ENCODE peak calls at places on chromosomes 11 and 22, in five cellular contexts. One of them, this sample, is unnamed. For H3K27me3, the result is how much of the 10 kb centered on the place peaks cover.

GRCh38 chr11:17540807-17541206 is 3.4 kb downstream of the USH1C start:
- DNase-seq in breast epithelium: no peak
- DNase-seq in tibial nerve: no peak
- DNase-seq in heart left ventricle: no peak
- DNase-seq in thyroid gland: no peak
- DNase-seq in this sample: no peak

GRCh38 chr11:131671764-131672163 is 301.3 kb downstream of the NTM start:
- DNase-seq in breast epithelium: no peak
- DNase-seq in tibial nerve: no peak
- DNase-seq in heart left ventricle: no peak
- DNase-seq in thyroid gland: peak
- DNase-seq in this sample: no peak

GRCh38 chr22:28929197-28929596 is 45.8 kb downstream of the ZNRF3 start:
- DNase-seq in breast epithelium: no peak
- DNase-seq in tibial nerve: no peak
- DNase-seq in heart left ventricle: no peak
- DNase-seq in thyroid gland: no peak
- DNase-seq in this sample: no peak

GRCh38 chr11:117664897-117665296 is 132.1 kb downstream of the DSCAML1 start:
- DNase-seq in breast epithelium: no peak
- DNase-seq in tibial nerve: no peak
- DNase-seq in heart left ventricle: no peak
- DNase-seq in thyroid gland: no peak
- DNase-seq in this sample: no peak

GRCh38 chr11:35943761-35944502 is at the start of gene LDLRAD3:
- DNase-seq in breast epithelium: peak
- DNase-seq in tibial nerve: peak
- DNase-seq in heart left ventricle: peak
- DNase-seq in thyroid gland: peak
- DNase-seq in this sample: peak

GRCh38 chr11:3000032-3000961 is 8.2 kb upstream of the NAP1L4 start:
- DNase-seq in breast epithelium: peak
- DNase-seq in tibial nerve: no peak
- DNase-seq in heart left ventricle: peak
- DNase-seq in thyroid gland: peak
- DNase-seq in this sample: no peak

GRCh38 chr11:90434858-90435257 is 212.0 kb upstream of the CHORDC1 start:
- DNase-seq in breast epithelium: no peak
- DNase-seq in tibial nerve: no peak
- DNase-seq in heart left ventricle: no peak
- DNase-seq in thyroid gland: peak
- DNase-seq in this sample: no peak

GRCh38 chr11:75783416-75784084 is 15.0 kb downstream of the DGAT2 start:
- DNase-seq in breast epithelium: no peak
- DNase-seq in tibial nerve: no peak
- DNase-seq in heart left ventricle: no peak
- DNase-seq in thyroid gland: no peak
- DNase-seq in this sample: no peak

GRCh38 chr22:30948930-30949342 is 19.6 kb downstream of the MORC2 start:
- DNase-seq in breast epithelium: no peak
- DNase-seq in tibial nerve: no peak
- DNase-seq in heart left ventricle: no peak
- DNase-seq in thyroid gland: no peak
- DNase-seq in this sample: no peak

GRCh38 chr11:130826572-130826971 is 89.7 kb downstream of the SNX19 start:
- DNase-seq in breast epithelium: no peak
- DNase-seq in tibial nerve: no peak
- DNase-seq in heart left ventricle: no peak
- DNase-seq in thyroid gland: no peak
- DNase-seq in this sample: no peak

GRCh38 chr22:43537019-43537585 is 125.3 kb downstream of the MPPED1 start:
- DNase-seq in breast epithelium: no peak
- DNase-seq in tibial nerve: no peak
- DNase-seq in heart left ventricle: no peak
- DNase-seq in thyroid gland: no peak
- DNase-seq in this sample: no peak
- TF ChIP-seq CTCF in breast epithelium: no peak
- TF ChIP-seq CTCF in tibial nerve: no peak
- TF ChIP-seq CTCF in heart left ventricle: no peak
- TF ChIP-seq CTCF in thyroid gland: no peak
- TF ChIP-seq CTCF in this sample: no peak

GRCh38 chr22:23898006-23898974 is 4.1 kb downstream of the MIF start:
- DNase-seq in breast epithelium: no peak
- DNase-seq in tibial nerve: no peak
- DNase-seq in heart left ventricle: no peak
- DNase-seq in thyroid gland: no peak
- DNase-seq in this sample: no peak

GRCh38 chr22:23904855-23905254 is 10.7 kb downstream of the MIF start:
- DNase-seq in breast epithelium: no peak
- DNase-seq in tibial nerve: no peak
- DNase-seq in heart left ventricle: peak
- DNase-seq in thyroid gland: no peak
- DNase-seq in this sample: no peak

GRCh38 chr22:23903328-23903971 is 9.3 kb downstream of the MIF start:
- DNase-seq in breast epithelium: no peak
- DNase-seq in tibial nerve: no peak
- DNase-seq in heart left ventricle: no peak
- DNase-seq in thyroid gland: no peak
- DNase-seq in this sample: no peak

GRCh38 chr22:23899042-23899745 is 5.0 kb downstream of the MIF start:
- DNase-seq in breast epithelium: no peak
- DNase-seq in tibial nerve: no peak
- DNase-seq in heart left ventricle: no peak
- DNase-seq in thyroid gland: no peak
- DNase-seq in this sample: no peak

DNA sequence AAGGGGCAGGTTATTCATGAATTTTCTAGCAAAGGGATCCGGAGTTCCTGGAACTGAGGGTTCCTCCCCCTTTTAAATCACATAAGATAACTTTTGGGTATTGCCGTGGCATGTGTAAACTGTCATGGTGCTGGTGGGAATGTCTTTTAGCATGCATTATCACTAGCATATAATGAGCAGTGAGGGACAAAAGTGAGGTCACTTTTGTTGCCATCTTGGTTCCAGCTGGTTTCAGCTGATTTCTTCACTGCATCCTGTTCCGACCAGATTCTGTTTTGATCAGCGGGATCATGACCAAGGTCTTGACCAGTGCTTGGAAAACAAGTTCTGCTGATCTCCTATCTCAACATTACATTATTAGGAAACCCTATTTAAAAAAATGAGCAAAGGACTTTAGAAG is 7.4 kb downstream of the MIF start:
- DNase-seq in breast epithelium: no peak
- DNase-seq in tibial nerve: no peak
- DNase-seq in heart left ventricle: no peak
- DNase-seq in thyroid gland: no peak
- DNase-seq in this sample: no peak
- H3K27ac ChIP-seq in breast epithelium: no peak
- H3K27ac ChIP-seq in tibial nerve: no peak
- H3K27ac ChIP-seq in heart left ventricle: no peak
- H3K27ac ChIP-seq in thyroid gland: no peak
- H3K27ac ChIP-seq in this sample: no peak

GRCh38 chr22:35743466-35743865 is 25.8 kb downstream of the APOL5 start:
- DNase-seq in breast epithelium: no peak
- DNase-seq in tibial nerve: no peak
- DNase-seq in heart left ventricle: no peak
- DNase-seq in thyroid gland: no peak
- DNase-seq in this sample: no peak
- H3K27me3 ChIP-seq in breast epithelium: under half
- H3K27me3 ChIP-seq in tibial nerve: under half
- H3K27me3 ChIP-seq in heart left ventricle: under half
- H3K27me3 ChIP-seq in thyroid gland: under half
- H3K27me3 ChIP-seq in this sample: under half

DNA sequence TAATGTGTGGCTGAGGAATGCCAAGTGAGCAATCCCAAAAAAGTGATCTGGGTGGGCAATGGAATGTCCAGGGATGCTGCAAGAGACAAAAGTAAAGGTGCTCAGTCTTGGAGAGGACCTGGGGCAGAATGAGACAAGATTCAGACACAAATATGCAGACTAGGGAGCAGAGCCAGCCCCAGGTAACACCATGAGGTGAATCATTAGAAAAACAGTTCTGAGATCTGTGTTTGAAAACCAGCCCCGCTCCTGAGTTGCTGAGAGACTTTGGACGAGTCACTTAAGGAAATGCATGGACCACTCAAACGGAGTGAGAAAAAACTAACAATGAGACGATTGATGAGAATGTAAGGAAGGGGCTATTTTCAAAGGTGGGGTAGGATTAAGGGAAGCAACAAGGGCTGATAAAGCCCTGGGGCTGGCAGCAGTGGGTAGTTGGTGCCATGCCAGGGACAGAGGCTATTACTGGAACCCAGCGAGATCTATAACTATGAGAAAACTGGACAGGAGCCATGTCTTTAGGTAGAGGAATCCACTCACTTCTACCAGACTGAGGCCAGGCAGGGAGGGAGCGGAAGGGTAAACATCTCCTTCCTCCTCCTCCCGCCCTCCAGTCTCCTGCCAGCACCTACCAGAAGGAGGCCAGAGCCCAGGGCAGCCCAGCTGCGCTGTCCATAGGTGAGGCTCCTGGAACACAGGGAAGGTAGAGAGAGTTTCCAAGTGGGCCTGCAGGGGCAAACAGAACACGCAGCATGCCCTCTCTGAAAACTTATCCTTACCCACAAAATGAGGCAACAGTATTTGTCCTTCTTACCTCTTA is 130.4 kb upstream of the TEAD1 start:
- DNase-seq in breast epithelium: no peak
- DNase-seq in tibial nerve: no peak
- DNase-seq in heart left ventricle: no peak
- DNase-seq in thyroid gland: no peak
- DNase-seq in this sample: no peak
- TF ChIP-seq CTCF in breast epithelium: no peak
- TF ChIP-seq CTCF in tibial nerve: no peak
- TF ChIP-seq CTCF in heart left ventricle: no peak
- TF ChIP-seq CTCF in thyroid gland: no peak
- TF ChIP-seq CTCF in this sample: no peak

DNA sequence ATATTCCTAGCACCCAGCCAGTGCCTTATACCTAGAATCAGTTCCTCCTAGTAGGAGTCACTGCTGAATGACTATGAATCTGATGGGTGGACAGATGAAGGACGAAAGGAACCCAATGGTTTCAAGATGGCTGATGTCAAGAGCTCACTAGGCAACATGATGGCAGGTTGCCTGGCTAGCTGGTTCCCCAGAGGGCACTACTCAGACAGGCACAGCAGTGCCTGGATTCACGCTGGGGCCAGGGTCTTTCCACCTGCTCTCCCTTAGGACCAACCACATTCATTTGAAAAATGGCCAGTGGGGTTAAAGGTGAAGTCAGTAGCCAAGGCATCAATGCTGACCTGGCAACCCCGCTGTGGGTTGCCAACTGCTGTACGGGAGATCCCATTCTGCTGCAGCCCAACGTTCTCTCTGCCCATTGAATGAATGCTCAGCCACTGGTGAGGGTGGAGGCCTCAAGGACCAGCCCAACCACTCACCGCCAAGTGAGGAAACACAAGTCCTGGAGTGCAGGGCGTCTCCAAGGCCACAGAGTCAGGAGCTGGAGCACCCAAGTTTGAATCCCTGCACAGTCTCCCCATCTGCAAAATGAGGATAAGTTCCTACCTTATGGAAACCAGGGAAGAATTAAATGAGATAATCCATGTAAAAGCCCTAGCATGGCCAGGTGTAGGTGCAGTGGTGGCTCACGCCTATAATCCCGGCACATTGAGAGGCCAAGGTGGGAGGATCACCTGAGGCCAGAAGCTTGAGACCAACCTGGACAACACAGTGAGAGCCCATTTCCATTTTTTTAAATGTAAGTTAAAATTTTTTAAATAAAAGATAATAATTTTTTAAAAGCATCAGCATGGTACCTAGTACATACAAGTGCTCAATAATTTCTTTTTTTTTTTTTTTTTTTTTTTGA is 12.4 kb downstream of the MYH9 start:
- DNase-seq in breast epithelium: no peak
- DNase-seq in tibial nerve: no peak
- DNase-seq in heart left ventricle: no peak
- DNase-seq in thyroid gland: no peak
- DNase-seq in this sample: no peak
- H3K27ac ChIP-seq in breast epithelium: peak
- H3K27ac ChIP-seq in tibial nerve: peak
- H3K27ac ChIP-seq in heart left ventricle: peak
- H3K27ac ChIP-seq in thyroid gland: peak
- H3K27ac ChIP-seq in this sample: peak

GRCh38 chr11:724063-724732 is 18.2 kb downstream of the EPS8L2 start:
- DNase-seq in breast epithelium: no peak
- DNase-seq in tibial nerve: no peak
- DNase-seq in heart left ventricle: no peak
- DNase-seq in thyroid gland: no peak
- DNase-seq in this sample: no peak
- H3K27me3 ChIP-seq in breast epithelium: under half
- H3K27me3 ChIP-seq in tibial nerve: under half
- H3K27me3 ChIP-seq in heart left ventricle: under half
- H3K27me3 ChIP-seq in thyroid gland: under half
- H3K27me3 ChIP-seq in this sample: under half

This sample was measured in CD4-positive, alpha-beta T cell.